ENCODE peak calls at places on chromosomes 2 and 18, in eight cellular contexts. S is T-helper 1 cell, I is ecto neural progenitor cell, Q is keratinocyte, K is NCI-H82, J is skeletal muscle cell, V is lower leg skin, T is HL-60. Y is an unnamed sample.

GRCh38 chr2:193371200-193371599 is 1176.5 kb upstream of the TMEFF2 start:
- DNase-seq in S (no peak), I (no peak), Q (no peak), K (no peak), J (no peak), V (no peak), T (no peak), Y (no peak)

GRCh38 chr2:172200495-172201085 is 97.9 kb upstream of the DLX2 start:
- DNase-seq in S (no peak), I (no peak), Q (no peak), K (peak; percentile 58), J (no peak), V (no peak), T (no peak), Y (no peak)

GRCh38 chr2:220090050-220090449 is 462.6 kb downstream of the SLC4A3 start:
- DNase-seq in S (no peak), I (no peak), Q (no peak), K (no peak), J (no peak), V (no peak), T (no peak), Y (no peak)

GRCh38 chr2:66427219-66427768 is 7.6 kb upstream of the MEIS1 start:
- DNase-seq in S (no peak), I (no peak), Q (no peak), K (no peak), J (no peak), V (no peak), T (no peak), Y (no peak)

GRCh38 chr2:96316999-96317398 is 8.1 kb upstream of the ITPRIPL1 start:
- DNase-seq in S (no peak), I (no peak), Q (no peak), K (no peak), J (no peak), V (no peak), T (no peak), Y (no peak)

GRCh38 chr18:59514193-59514592 is 155.1 kb upstream of the LMAN1 start:
- DNase-seq in S (no peak), I (no peak), Q (no peak), K (peak; percentile 29), J (peak; percentile 22), V (peak; percentile 94), T (no peak), Y (peak; percentile 53)

GRCh38 chr2:169705927-169706326 is 11.7 kb downstream of the PHOSPHO2 start:
- DNase-seq in S (no peak), I (no peak), Q (no peak), K (no peak), J (no peak), V (no peak), T (no peak), Y (no peak)

GRCh38 chr18:13431886-13432285 is 213.3 kb downstream of the LDLRAD4 start:
- DNase-seq in S (no peak), I (no peak), Q (no peak), K (no peak), J (no peak), V (peak; percentile 70), T (no peak), Y (no peak)

GRCh38 chr2:48107326-48107925 is 201.1 kb upstream of the FBXO11 start:
- DNase-seq in S (no peak), I (no peak), Q (peak; percentile 84), K (peak; percentile 15), J (no peak), V (no peak), T (no peak), Y (no peak)

GRCh38 chr18:69495338-69495737 is 94.7 kb downstream of the DOK6 start:
- DNase-seq in S (no peak), I (no peak), Q (no peak), K (no peak), J (no peak), V (no peak), T (no peak), Y (no peak)

GRCh38 chr2:112147796-112148195 is 9.6 kb downstream of the FBLN7 start:
- DNase-seq in S (no peak), I (no peak), Q (no peak), K (no peak), J (no peak), V (peak; percentile 81), T (no peak), Y (no peak)

GRCh38 chr18:10304853-10305252 is 149.6 kb upstream of the APCDD1 start:
- DNase-seq in S (no peak), I (peak; percentile 21), Q (peak; percentile 9), K (no peak), J (peak; percentile 78), V (peak; percentile 86), T (peak; percentile 44), Y (peak; percentile 60)

GRCh38 chr2:3662239-3662638 is 4.2 kb downstream of the ALLC start:
- DNase-seq in S (no peak), I (no peak), Q (peak; percentile 83), K (peak; percentile 12), J (no peak), V (peak; percentile 34), T (no peak), Y (no peak)

GRCh38 chr2:240886678-240887574 is 9.0 kb downstream of the MAB21L4 start:
- DNase-seq in S (no peak), I (no peak), Q (no peak), K (no peak), J (no peak), V (no peak), T (no peak), Y (no peak)

GRCh38 chr2:239666855-239667376 is 266.1 kb upstream of the HDAC4 start:
- DNase-seq in S (no peak), I (peak; percentile 32), Q (no peak), K (no peak), J (no peak), V (peak; percentile 61), T (no peak), Y (no peak)

GRCh38 chr2:40455661-40456060 is 3.8 kb upstream of the SLC8A1 start:
- DNase-seq in S (no peak), I (no peak), Q (no peak), K (no peak), J (no peak), V (no peak), T (peak; percentile 20), Y (no peak)

Y was measured in gastrocnemius medialis.